ENCODE peak calls at places on chromosome 17, in six cellular contexts. N, B, F, A, H and Y are unnamed samples.

GRCh38 chr17:28125530-28126382 is 83.3 kb downstream of the NLK start:
- DNase-seq in H (peak), A (no peak), N (no peak), F (no peak), B (no peak), Y (no peak)

GRCh38 chr17:80545499-80545826 is 825 bp downstream of the RPTOR start:
- DNase-seq in A (peak), F (peak), H (no peak), B (no peak), N (no peak), Y (peak)

GRCh38 chr17:18950944-18951905 is 740 bp upstream of the SLC5A10 start:
- DNase-seq in F (no peak), A (no peak), N (no peak), H (no peak), B (no peak), Y (peak)

GRCh38 chr17:32516450-32516849 is 29.7 kb downstream of the CDK5R1 start:
- DNase-seq in H (no peak), N (no peak), F (no peak), B (no peak), A (no peak), Y (no peak)

GRCh38 chr17:64506201-64506575 is at the start of gene DDX5:
- DNase-seq in H (peak), F (peak), B (no peak), N (peak), A (peak), Y (no peak)

GRCh38 chr17:44915321-44915726 is at the start of gene GFAP:
- DNase-seq in A (no peak), B (no peak), H (no peak), F (no peak), N (no peak), Y (no peak)

GRCh38 chr17:37430051-37430591 is 23.4 kb downstream of the TADA2A start:
- DNase-seq in N (no peak), B (no peak), F (no peak), H (no peak), A (no peak), Y (no peak)

GRCh38 chr17:4947411-4948165 is 742 bp downstream of the PFN1 start:
- DNase-seq in H (peak), N (peak), F (peak), A (peak), B (no peak), Y (peak)

GRCh38 chr17:69466905-69467630 is 52.6 kb downstream of the MAP2K6 start:
- DNase-seq in H (peak), N (peak), F (peak), A (no peak), B (no peak), Y (no peak)

GRCh38 chr17:39404542-39405378 is 3.3 kb upstream of the FBXL20 start:
- DNase-seq in N (peak), H (no peak), F (peak), A (peak), B (no peak), Y (peak)

GRCh38 chr17:48644910-48645557 is 18.9 kb upstream of the HOXB9 start:
- DNase-seq in B (no peak), H (no peak), A (no peak), F (no peak), N (no peak), Y (no peak)

GRCh38 chr17:41957058-41957868 is 9.3 kb upstream of the CNP start:
- DNase-seq in F (peak), A (no peak), N (no peak), H (peak), B (no peak), Y (peak)

GRCh38 chr17:13477180-13477611 is 124.5 kb downstream of the HS3ST3A1 start:
- DNase-seq in B (no peak), H (no peak), A (no peak), F (no peak), N (no peak), Y (no peak)

GRCh38 chr17:76434870-76435269 is 18.1 kb downstream of the UBE2O start:
- DNase-seq in H (no peak), B (no peak), N (no peak), A (no peak), F (no peak), Y (no peak)

GRCh38 chr17:82882715-82883446 is 43.1 kb upstream of the ZNF750 start:
- DNase-seq in H (no peak), B (no peak), A (no peak), N (no peak), F (no peak), Y (no peak)

GRCh38 chr17:55690105-55690508 is 32.6 kb downstream of the TMEM100 start:
- DNase-seq in F (no peak), H (no peak), A (no peak), B (no peak), N (no peak), Y (peak)

GRCh38 chr17:78174870-78175642 is 6.7 kb downstream of the SYNGR2 start:
- DNase-seq in H (no peak), F (no peak), B (no peak), N (no peak), A (no peak), Y (no peak)

GRCh38 chr17:31434404-31435050 is 43.1 kb downstream of the RAB11FIP4 start:
- DNase-seq in N (no peak), F (no peak), A (no peak), H (peak), B (no peak), Y (no peak)

GRCh38 chr17:17377568-17377967 is 74.4 kb downstream of the NT5M start:
- DNase-seq in B (no peak), F (no peak), N (no peak), A (no peak), H (no peak), Y (no peak)

GRCh38 chr17:38875477-38876080 is 5.7 kb downstream of the LASP1 start:
- DNase-seq in F (no peak), B (no peak), H (no peak), A (no peak), N (no peak), Y (no peak)

GRCh38 chr17:10316986-10317834 is 55.6 kb downstream of the MYH13 start:
- DNase-seq in H (peak), F (no peak), B (no peak), A (peak), N (peak), Y (peak)

GRCh38 chr17:73371285-73371684 is 59.5 kb upstream of the CDC42EP4 start:
- DNase-seq in H (no peak), N (no peak), A (no peak), B (no peak), F (no peak), Y (peak)

GRCh38 chr17:68861602-68862001 is 93.6 kb downstream of the ABCA8 start:
- DNase-seq in H (no peak), N (no peak), F (peak), A (no peak), B (no peak), Y (no peak)

GRCh38 chr17:72444517-72445054 is 323.8 kb downstream of the SOX9 start:
- DNase-seq in B (no peak), H (no peak), A (no peak), F (no peak), N (no peak), Y (no peak)

GRCh38 chr17:47850373-47850691 is 631 bp downstream of the SP6 start:
- DNase-seq in N (no peak), F (no peak), H (no peak), A (no peak), B (no peak), Y (no peak)

GRCh38 chr17:47878203-47879027 is 17.6 kb upstream of the SP2 start:
- DNase-seq in B (no peak), F (no peak), N (no peak), A (no peak), H (no peak), Y (no peak)

GRCh38 chr17:38732376-38733314 is 2.5 kb downstream of the CISD3 start:
- DNase-seq in B (no peak), H (no peak), N (no peak), A (no peak), F (no peak), Y (no peak)

GRCh38 chr17:53353919-53354351 is 468.8 kb upstream of the KIF2B start:
- DNase-seq in H (no peak), B (no peak), N (no peak), A (no peak), F (no peak), Y (no peak)

GRCh38 chr17:3704931-3705717 is 9.2 kb upstream of the P2RX5 start:
- DNase-seq in A (no peak), N (no peak), F (no peak), B (no peak), H (no peak), Y (no peak)

GRCh38 chr17:41507315-41507880 is 2.0 kb upstream of the KRT13 start:
- DNase-seq in N (no peak), B (no peak), A (no peak), H (no peak), F (no peak), Y (no peak)

GRCh38 chr17:32870969-32871368 is 6.0 kb downstream of the MYO1D start:
- DNase-seq in N (no peak), B (no peak), A (no peak), H (no peak), F (no peak), Y (no peak)

GRCh38 chr17:69712801-69713311 is 298.4 kb downstream of the MAP2K6 start:
- DNase-seq in F (no peak), B (no peak), N (peak), A (no peak), H (no peak), Y (no peak)

GRCh38 chr17:16287563-16288027 is 65.7 kb downstream of the CENPV start:
- DNase-seq in H (peak), F (peak), N (peak), B (peak), A (no peak), Y (peak)

GRCh38 chr17:40251576-40251975 is 32.5 kb downstream of the WIPF2 start:
- DNase-seq in A (peak), B (no peak), N (peak), F (peak), H (no peak), Y (peak)

GRCh38 chr17:76384222-76384986 is at the start of gene SPHK1:
- DNase-seq in H (peak), N (peak), A (peak), B (no peak), F (peak), Y (peak)

GRCh38 chr17:61282377-61282776 is 117.3 kb upstream of the TBX2 start:
- DNase-seq in B (no peak), N (no peak), H (no peak), F (no peak), A (no peak), Y (no peak)

GRCh38 chr17:79666111-79666510 is 55.3 kb upstream of the RBFOX3 start:
- DNase-seq in N (no peak), B (no peak), F (no peak), H (no peak), A (no peak), Y (no peak)

DNA sequence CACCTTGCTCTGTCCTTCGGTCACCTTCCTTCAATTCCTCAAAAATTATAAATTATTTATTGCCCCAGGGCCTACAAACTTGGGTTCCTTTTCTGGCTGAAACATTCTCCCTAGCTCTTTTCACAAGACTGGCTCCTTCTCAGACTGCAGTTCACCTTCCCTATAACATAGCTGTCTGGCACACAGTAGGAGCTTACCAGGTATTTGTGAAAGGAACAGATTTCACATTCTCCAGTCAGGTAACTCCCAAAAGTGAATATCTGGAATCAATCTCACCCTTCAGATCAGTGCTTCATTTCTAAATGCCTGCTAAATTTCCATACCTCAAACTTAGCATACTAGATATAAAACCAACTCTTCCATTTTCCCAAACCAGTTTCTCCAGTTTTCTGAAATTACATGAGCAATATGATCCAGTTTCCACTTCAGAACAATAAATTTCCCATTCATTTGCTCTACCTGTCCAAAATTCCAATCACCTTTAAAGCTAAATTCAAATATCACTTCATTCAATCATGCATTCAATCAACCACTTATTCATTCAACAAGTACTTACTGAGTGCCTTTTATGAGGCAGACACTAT is 6.1 kb downstream of the RFFL start:
- DNase-seq in N (no peak), F (no peak), A (no peak), B (no peak), H (no peak), Y (no peak)
- H3K4me3 ChIP-seq in N (no peak), F (no peak), A (no peak), B (no peak), H (no peak), Y (no peak)

GRCh38 chr17:74408262-74408661 is 23.6 kb upstream of the GPRC5C start:
- DNase-seq in H (peak), F (no peak), B (no peak), N (peak), A (peak), Y (peak)
- TF ChIP-seq MYC in H (peak), F (no peak), B (no peak), N (peak), A (peak), Y (peak)

GRCh38 chr17:50195196-50195865 is 6.1 kb downstream of the COL1A1 start:
- DNase-seq in B (no peak), H (no peak), N (no peak), F (no peak), A (no peak), Y (no peak)
- H3K4me3 ChIP-seq in B (no peak), H (no peak), N (no peak), F (no peak), A (no peak), Y (no peak)

GRCh38 chr17:81801327-81801726 is 2.6 kb upstream of the GCGR start:
- DNase-seq in B (no peak), H (no peak), N (no peak), A (no peak), F (no peak), Y (no peak)
- TF ChIP-seq MYC in B (no peak), H (no peak), N (no peak), A (no peak), F (no peak), Y (no peak)